ENCODE peak calls at places on chromosomes 4 and X, in nine cellular contexts. One of them, this sample, is unnamed.
A peak's percentile ranks its signal among the peaks of the same experiment; 100 is the strongest.

GRCh38 chrX:20756585-20756984 is 489.9 kb upstream of the RPS6KA3 start:
- DNase-seq in fibroblast of the aortic adventitia: no peak
- DNase-seq in stimulated activated CD4-positive, alpha-beta T cell treated with anti-CD3 and anti-CD28 coated beads, Interleukin-15, amount 100 ng/mL, for 1 hour: no peak
- DNase-seq in mucosa of descending colon: no peak
- DNase-seq in brain pericyte: no peak
- DNase-seq in ACHN: no peak
- DNase-seq in neural crest cell: no peak
- DNase-seq in NCI-H510A treated with DMSO at 0.1 percent for 48 hours: no peak
- DNase-seq in cardiac fibroblast: no peak
- DNase-seq in this sample: no peak

GRCh38 chrX:17741123-17741511 is 3.8 kb downstream of the SCML1 start:
- DNase-seq in fibroblast of the aortic adventitia: no peak
- DNase-seq in stimulated activated CD4-positive, alpha-beta T cell treated with anti-CD3 and anti-CD28 coated beads, Interleukin-15, amount 100 ng/mL, for 1 hour: no peak
- DNase-seq in mucosa of descending colon: peak; percentile 42
- DNase-seq in brain pericyte: no peak
- DNase-seq in ACHN: no peak
- DNase-seq in neural crest cell: no peak
- DNase-seq in NCI-H510A treated with DMSO at 0.1 percent for 48 hours: no peak
- DNase-seq in cardiac fibroblast: no peak
- DNase-seq in this sample: no peak

GRCh38 chr4:146063143-146063542 is 112.4 kb upstream of the LSM6 start:
- DNase-seq in fibroblast of the aortic adventitia: no peak
- DNase-seq in stimulated activated CD4-positive, alpha-beta T cell treated with anti-CD3 and anti-CD28 coated beads, Interleukin-15, amount 100 ng/mL, for 1 hour: no peak
- DNase-seq in mucosa of descending colon: no peak
- DNase-seq in brain pericyte: no peak
- DNase-seq in ACHN: no peak
- DNase-seq in neural crest cell: no peak
- DNase-seq in NCI-H510A treated with DMSO at 0.1 percent for 48 hours: no peak
- DNase-seq in cardiac fibroblast: no peak
- DNase-seq in this sample: no peak

GRCh38 chrX:21993265-21993664 is 38.9 kb upstream of the PHEX start:
- DNase-seq in fibroblast of the aortic adventitia: no peak
- DNase-seq in stimulated activated CD4-positive, alpha-beta T cell treated with anti-CD3 and anti-CD28 coated beads, Interleukin-15, amount 100 ng/mL, for 1 hour: no peak
- DNase-seq in mucosa of descending colon: no peak
- DNase-seq in brain pericyte: no peak
- DNase-seq in ACHN: no peak
- DNase-seq in neural crest cell: no peak
- DNase-seq in NCI-H510A treated with DMSO at 0.1 percent for 48 hours: no peak
- DNase-seq in cardiac fibroblast: no peak
- DNase-seq in this sample: no peak

GRCh38 chr4:1851575-1852415 is 4.2 kb downstream of the LETM1 start:
- DNase-seq in fibroblast of the aortic adventitia: no peak
- DNase-seq in stimulated activated CD4-positive, alpha-beta T cell treated with anti-CD3 and anti-CD28 coated beads, Interleukin-15, amount 100 ng/mL, for 1 hour: no peak
- DNase-seq in mucosa of descending colon: peak; percentile 37
- DNase-seq in brain pericyte: no peak
- DNase-seq in ACHN: no peak
- DNase-seq in neural crest cell: no peak
- DNase-seq in NCI-H510A treated with DMSO at 0.1 percent for 48 hours: no peak
- DNase-seq in cardiac fibroblast: peak; percentile 23
- DNase-seq in this sample: no peak

GRCh38 chr4:183798249-183798920 is 106.7 kb upstream of the STOX2 start:
- DNase-seq in fibroblast of the aortic adventitia: no peak
- DNase-seq in stimulated activated CD4-positive, alpha-beta T cell treated with anti-CD3 and anti-CD28 coated beads, Interleukin-15, amount 100 ng/mL, for 1 hour: no peak
- DNase-seq in mucosa of descending colon: peak; percentile 23
- DNase-seq in brain pericyte: no peak
- DNase-seq in ACHN: no peak
- DNase-seq in neural crest cell: no peak
- DNase-seq in NCI-H510A treated with DMSO at 0.1 percent for 48 hours: no peak
- DNase-seq in cardiac fibroblast: no peak
- DNase-seq in this sample: no peak

GRCh38 chr4:108651068-108651794 is 832 bp downstream of the OSTC start:
- DNase-seq in fibroblast of the aortic adventitia: peak; percentile 70
- DNase-seq in stimulated activated CD4-positive, alpha-beta T cell treated with anti-CD3 and anti-CD28 coated beads, Interleukin-15, amount 100 ng/mL, for 1 hour: no peak
- DNase-seq in mucosa of descending colon: peak; percentile 21
- DNase-seq in brain pericyte: no peak
- DNase-seq in ACHN: peak; percentile 31
- DNase-seq in neural crest cell: peak; percentile 1
- DNase-seq in NCI-H510A treated with DMSO at 0.1 percent for 48 hours: no peak
- DNase-seq in cardiac fibroblast: peak; percentile 82
- DNase-seq in this sample: no peak

GRCh38 chr4:5186584-5187170 is 135.4 kb downstream of the STK32B start:
- DNase-seq in fibroblast of the aortic adventitia: no peak
- DNase-seq in stimulated activated CD4-positive, alpha-beta T cell treated with anti-CD3 and anti-CD28 coated beads, Interleukin-15, amount 100 ng/mL, for 1 hour: no peak
- DNase-seq in mucosa of descending colon: no peak
- DNase-seq in brain pericyte: no peak
- DNase-seq in ACHN: no peak
- DNase-seq in neural crest cell: no peak
- DNase-seq in NCI-H510A treated with DMSO at 0.1 percent for 48 hours: peak; percentile 72
- DNase-seq in cardiac fibroblast: no peak
- DNase-seq in this sample: no peak

GRCh38 chrX:129905787-129906580 is at the start of gene UTP14A:
- DNase-seq in fibroblast of the aortic adventitia: peak; percentile 91
- DNase-seq in stimulated activated CD4-positive, alpha-beta T cell treated with anti-CD3 and anti-CD28 coated beads, Interleukin-15, amount 100 ng/mL, for 1 hour: peak; percentile 54
- DNase-seq in mucosa of descending colon: peak; percentile 91
- DNase-seq in brain pericyte: peak; percentile 52
- DNase-seq in ACHN: peak; percentile 85
- DNase-seq in neural crest cell: peak; percentile 59
- DNase-seq in NCI-H510A treated with DMSO at 0.1 percent for 48 hours: peak; percentile 83
- DNase-seq in cardiac fibroblast: peak; percentile 91
- DNase-seq in this sample: peak; percentile 88

GRCh38 chr4:183471960-183472708 is 27.7 kb downstream of the CDKN2AIP start:
- DNase-seq in fibroblast of the aortic adventitia: peak; percentile 82
- DNase-seq in stimulated activated CD4-positive, alpha-beta T cell treated with anti-CD3 and anti-CD28 coated beads, Interleukin-15, amount 100 ng/mL, for 1 hour: peak; percentile 57
- DNase-seq in mucosa of descending colon: peak; percentile 98
- DNase-seq in brain pericyte: peak; percentile 16
- DNase-seq in ACHN: peak; percentile 73
- DNase-seq in neural crest cell: peak; percentile 94
- DNase-seq in NCI-H510A treated with DMSO at 0.1 percent for 48 hours: peak; percentile 59
- DNase-seq in cardiac fibroblast: peak; percentile 84
- DNase-seq in this sample: peak; percentile 18